ENCODE peak calls at places on chromosome 9, in four cellular contexts. One of them, this sample, is unnamed.

GRCh38 chr9:137575382-137575724 is 3.4 kb downstream of the DPH7 start:
- DNase-seq in WERI-Rb-1: no peak
- DNase-seq in stimulated activated CD4-positive, alpha-beta T cell treated with anti-CD3 and anti-CD28 coated beads, Interleukin-2, amount 100 ng/mL, for 24 hours: no peak
- DNase-seq in stimulated activated naive B cell treated with anti-CD40 and anti-IgM and Interleukin-4, amounts not matched to agents 10 μg/mL and 1 μg/mL and 100 μg/mL, for 72 hours: no peak
- DNase-seq in this sample: no peak

GRCh38 chr9:82613516-82613915 is 449.4 kb downstream of the RASEF start:
- DNase-seq in WERI-Rb-1: no peak
- DNase-seq in stimulated activated naive B cell treated with anti-CD40 and anti-IgM and Interleukin-4, amounts not matched to agents 10 μg/mL and 1 μg/mL and 100 μg/mL, for 72 hours: no peak
- DNase-seq in stimulated activated CD4-positive, alpha-beta T cell treated with anti-CD3 and anti-CD28 coated beads, Interleukin-2, amount 100 ng/mL, for 24 hours: no peak
- DNase-seq in this sample: no peak

GRCh38 chr9:33354651-33355211 is 47.6 kb downstream of the AQP7 start:
- DNase-seq in WERI-Rb-1: no peak
- DNase-seq in stimulated activated naive B cell treated with anti-CD40 and anti-IgM and Interleukin-4, amounts not matched to agents 10 μg/mL and 1 μg/mL and 100 μg/mL, for 72 hours: no peak
- DNase-seq in stimulated activated CD4-positive, alpha-beta T cell treated with anti-CD3 and anti-CD28 coated beads, Interleukin-2, amount 100 ng/mL, for 24 hours: no peak
- DNase-seq in this sample: no peak

GRCh38 chr9:19148170-19148569 is 20.9 kb upstream of the PLIN2 start:
- DNase-seq in stimulated activated naive B cell treated with anti-CD40 and anti-IgM and Interleukin-4, amounts not matched to agents 10 μg/mL and 1 μg/mL and 100 μg/mL, for 72 hours: no peak
- DNase-seq in WERI-Rb-1: no peak
- DNase-seq in stimulated activated CD4-positive, alpha-beta T cell treated with anti-CD3 and anti-CD28 coated beads, Interleukin-2, amount 100 ng/mL, for 24 hours: no peak
- DNase-seq in this sample: no peak

GRCh38 chr9:136713555-136713949 is 1.2 kb downstream of the DIPK1B start:
- DNase-seq in WERI-Rb-1: no peak
- DNase-seq in stimulated activated naive B cell treated with anti-CD40 and anti-IgM and Interleukin-4, amounts not matched to agents 10 μg/mL and 1 μg/mL and 100 μg/mL, for 72 hours: no peak
- DNase-seq in stimulated activated CD4-positive, alpha-beta T cell treated with anti-CD3 and anti-CD28 coated beads, Interleukin-2, amount 100 ng/mL, for 24 hours: no peak
- DNase-seq in this sample: no peak

GRCh38 chr9:123996731-123997421 is 14.7 kb upstream of the LHX2 start:
- DNase-seq in stimulated activated naive B cell treated with anti-CD40 and anti-IgM and Interleukin-4, amounts not matched to agents 10 μg/mL and 1 μg/mL and 100 μg/mL, for 72 hours: peak; percentile 70
- DNase-seq in stimulated activated CD4-positive, alpha-beta T cell treated with anti-CD3 and anti-CD28 coated beads, Interleukin-2, amount 100 ng/mL, for 24 hours: peak; percentile 56
- DNase-seq in WERI-Rb-1: no peak
- DNase-seq in this sample: peak; percentile 56

GRCh38 chr9:75086443-75087278 is 1.3 kb downstream of the NMRK1 start:
- DNase-seq in stimulated activated CD4-positive, alpha-beta T cell treated with anti-CD3 and anti-CD28 coated beads, Interleukin-2, amount 100 ng/mL, for 24 hours: peak; percentile 32
- DNase-seq in stimulated activated naive B cell treated with anti-CD40 and anti-IgM and Interleukin-4, amounts not matched to agents 10 μg/mL and 1 μg/mL and 100 μg/mL, for 72 hours: no peak
- DNase-seq in WERI-Rb-1: no peak
- DNase-seq in this sample: peak; percentile 18

GRCh38 chr9:88006511-88007290 is 32.4 kb upstream of the CDK20 start:
- DNase-seq in stimulated activated CD4-positive, alpha-beta T cell treated with anti-CD3 and anti-CD28 coated beads, Interleukin-2, amount 100 ng/mL, for 24 hours: no peak
- DNase-seq in stimulated activated naive B cell treated with anti-CD40 and anti-IgM and Interleukin-4, amounts not matched to agents 10 μg/mL and 1 μg/mL and 100 μg/mL, for 72 hours: no peak
- DNase-seq in WERI-Rb-1: no peak
- DNase-seq in this sample: no peak

GRCh38 chr9:133031496-133031911 is 707 bp downstream of the GTF3C5 start:
- DNase-seq in stimulated activated naive B cell treated with anti-CD40 and anti-IgM and Interleukin-4, amounts not matched to agents 10 μg/mL and 1 μg/mL and 100 μg/mL, for 72 hours: no peak
- DNase-seq in WERI-Rb-1: no peak
- DNase-seq in stimulated activated CD4-positive, alpha-beta T cell treated with anti-CD3 and anti-CD28 coated beads, Interleukin-2, amount 100 ng/mL, for 24 hours: no peak
- DNase-seq in this sample: peak; percentile 16

GRCh38 chr9:12874395-12874794 is 99.6 kb downstream of the LURAP1L start:
- DNase-seq in stimulated activated naive B cell treated with anti-CD40 and anti-IgM and Interleukin-4, amounts not matched to agents 10 μg/mL and 1 μg/mL and 100 μg/mL, for 72 hours: no peak
- DNase-seq in stimulated activated CD4-positive, alpha-beta T cell treated with anti-CD3 and anti-CD28 coated beads, Interleukin-2, amount 100 ng/mL, for 24 hours: no peak
- DNase-seq in WERI-Rb-1: no peak
- DNase-seq in this sample: no peak

GRCh38 chr9:132187006-132187760 is 25.3 kb downstream of the NTNG2 start:
- DNase-seq in stimulated activated naive B cell treated with anti-CD40 and anti-IgM and Interleukin-4, amounts not matched to agents 10 μg/mL and 1 μg/mL and 100 μg/mL, for 72 hours: no peak
- DNase-seq in stimulated activated CD4-positive, alpha-beta T cell treated with anti-CD3 and anti-CD28 coated beads, Interleukin-2, amount 100 ng/mL, for 24 hours: no peak
- DNase-seq in WERI-Rb-1: no peak
- DNase-seq in this sample: no peak

GRCh38 chr9:98807070-98807810 is at the start of gene GALNT12:
- DNase-seq in WERI-Rb-1: peak; percentile 71
- DNase-seq in stimulated activated naive B cell treated with anti-CD40 and anti-IgM and Interleukin-4, amounts not matched to agents 10 μg/mL and 1 μg/mL and 100 μg/mL, for 72 hours: peak; percentile 21
- DNase-seq in stimulated activated CD4-positive, alpha-beta T cell treated with anti-CD3 and anti-CD28 coated beads, Interleukin-2, amount 100 ng/mL, for 24 hours: peak; percentile 54
- DNase-seq in this sample: peak; percentile 63

GRCh38 chr9:89732295-89732951 is 127.6 kb downstream of the GADD45G start:
- DNase-seq in stimulated activated CD4-positive, alpha-beta T cell treated with anti-CD3 and anti-CD28 coated beads, Interleukin-2, amount 100 ng/mL, for 24 hours: no peak
- DNase-seq in stimulated activated naive B cell treated with anti-CD40 and anti-IgM and Interleukin-4, amounts not matched to agents 10 μg/mL and 1 μg/mL and 100 μg/mL, for 72 hours: no peak
- DNase-seq in WERI-Rb-1: no peak
- DNase-seq in this sample: no peak

GRCh38 chr9:124054671-124055212 is 43.2 kb downstream of the LHX2 start:
- DNase-seq in stimulated activated naive B cell treated with anti-CD40 and anti-IgM and Interleukin-4, amounts not matched to agents 10 μg/mL and 1 μg/mL and 100 μg/mL, for 72 hours: peak; percentile 36
- DNase-seq in WERI-Rb-1: no peak
- DNase-seq in stimulated activated CD4-positive, alpha-beta T cell treated with anti-CD3 and anti-CD28 coated beads, Interleukin-2, amount 100 ng/mL, for 24 hours: no peak
- DNase-seq in this sample: peak; percentile 76

GRCh38 chr9:114363424-114363823 is 24.4 kb downstream of the AKNA start:
- DNase-seq in WERI-Rb-1: no peak
- DNase-seq in stimulated activated naive B cell treated with anti-CD40 and anti-IgM and Interleukin-4, amounts not matched to agents 10 μg/mL and 1 μg/mL and 100 μg/mL, for 72 hours: no peak
- DNase-seq in stimulated activated CD4-positive, alpha-beta T cell treated with anti-CD3 and anti-CD28 coated beads, Interleukin-2, amount 100 ng/mL, for 24 hours: no peak
- DNase-seq in this sample: no peak

GRCh38 chr9:111851536-111851935 is 45.1 kb upstream of the UGCG start:
- DNase-seq in stimulated activated naive B cell treated with anti-CD40 and anti-IgM and Interleukin-4, amounts not matched to agents 10 μg/mL and 1 μg/mL and 100 μg/mL, for 72 hours: no peak
- DNase-seq in stimulated activated CD4-positive, alpha-beta T cell treated with anti-CD3 and anti-CD28 coated beads, Interleukin-2, amount 100 ng/mL, for 24 hours: no peak
- DNase-seq in WERI-Rb-1: peak; percentile 34
- DNase-seq in this sample: no peak

GRCh38 chr9:32584784-32585183 is 11.8 kb upstream of the NDUFB6 start:
- DNase-seq in WERI-Rb-1: no peak
- DNase-seq in stimulated activated CD4-positive, alpha-beta T cell treated with anti-CD3 and anti-CD28 coated beads, Interleukin-2, amount 100 ng/mL, for 24 hours: no peak
- DNase-seq in stimulated activated naive B cell treated with anti-CD40 and anti-IgM and Interleukin-4, amounts not matched to agents 10 μg/mL and 1 μg/mL and 100 μg/mL, for 72 hours: no peak
- DNase-seq in this sample: no peak

GRCh38 chr9:137797206-137798120 is 80.1 kb upstream of the CACNA1B start:
- DNase-seq in WERI-Rb-1: peak; percentile 55
- DNase-seq in stimulated activated naive B cell treated with anti-CD40 and anti-IgM and Interleukin-4, amounts not matched to agents 10 μg/mL and 1 μg/mL and 100 μg/mL, for 72 hours: no peak
- DNase-seq in stimulated activated CD4-positive, alpha-beta T cell treated with anti-CD3 and anti-CD28 coated beads, Interleukin-2, amount 100 ng/mL, for 24 hours: no peak
- DNase-seq in this sample: no peak

GRCh38 chr9:35051069-35051967 is 21.1 kb downstream of the VCP start:
- DNase-seq in stimulated activated CD4-positive, alpha-beta T cell treated with anti-CD3 and anti-CD28 coated beads, Interleukin-2, amount 100 ng/mL, for 24 hours: peak; percentile 66
- DNase-seq in stimulated activated naive B cell treated with anti-CD40 and anti-IgM and Interleukin-4, amounts not matched to agents 10 μg/mL and 1 μg/mL and 100 μg/mL, for 72 hours: no peak
- DNase-seq in WERI-Rb-1: peak; percentile 73
- DNase-seq in this sample: peak; percentile 61

GRCh38 chr9:106060885-106061284 is 366.5 kb downstream of the TMEM38B start:
- DNase-seq in WERI-Rb-1: no peak
- DNase-seq in stimulated activated CD4-positive, alpha-beta T cell treated with anti-CD3 and anti-CD28 coated beads, Interleukin-2, amount 100 ng/mL, for 24 hours: no peak
- DNase-seq in stimulated activated naive B cell treated with anti-CD40 and anti-IgM and Interleukin-4, amounts not matched to agents 10 μg/mL and 1 μg/mL and 100 μg/mL, for 72 hours: no peak
- DNase-seq in this sample: no peak

GRCh38 chr9:130020618-130021017 is 22.4 kb downstream of the FNBP1 start:
- DNase-seq in stimulated activated naive B cell treated with anti-CD40 and anti-IgM and Interleukin-4, amounts not matched to agents 10 μg/mL and 1 μg/mL and 100 μg/mL, for 72 hours: no peak
- DNase-seq in WERI-Rb-1: no peak
- DNase-seq in stimulated activated CD4-positive, alpha-beta T cell treated with anti-CD3 and anti-CD28 coated beads, Interleukin-2, amount 100 ng/mL, for 24 hours: no peak
- DNase-seq in this sample: no peak

GRCh38 chr9:13857521-13857920 is 456.4 kb downstream of the NFIB start:
- DNase-seq in stimulated activated naive B cell treated with anti-CD40 and anti-IgM and Interleukin-4, amounts not matched to agents 10 μg/mL and 1 μg/mL and 100 μg/mL, for 72 hours: no peak
- DNase-seq in WERI-Rb-1: no peak
- DNase-seq in stimulated activated CD4-positive, alpha-beta T cell treated with anti-CD3 and anti-CD28 coated beads, Interleukin-2, amount 100 ng/mL, for 24 hours: no peak
- DNase-seq in this sample: no peak

GRCh38 chr9:77785341-77785740 is 137.2 kb upstream of the GNA14 start:
- DNase-seq in stimulated activated naive B cell treated with anti-CD40 and anti-IgM and Interleukin-4, amounts not matched to agents 10 μg/mL and 1 μg/mL and 100 μg/mL, for 72 hours: no peak
- DNase-seq in WERI-Rb-1: no peak
- DNase-seq in stimulated activated CD4-positive, alpha-beta T cell treated with anti-CD3 and anti-CD28 coated beads, Interleukin-2, amount 100 ng/mL, for 24 hours: no peak
- DNase-seq in this sample: no peak

GRCh38 chr9:124815601-124816000 is 37.7 kb upstream of the WDR38 start:
- DNase-seq in stimulated activated naive B cell treated with anti-CD40 and anti-IgM and Interleukin-4, amounts not matched to agents 10 μg/mL and 1 μg/mL and 100 μg/mL, for 72 hours: no peak
- DNase-seq in WERI-Rb-1: no peak
- DNase-seq in stimulated activated CD4-positive, alpha-beta T cell treated with anti-CD3 and anti-CD28 coated beads, Interleukin-2, amount 100 ng/mL, for 24 hours: no peak
- DNase-seq in this sample: no peak

GRCh38 chr9:104903609-104904008 is 24.3 kb downstream of the ABCA1 start:
- DNase-seq in stimulated activated CD4-positive, alpha-beta T cell treated with anti-CD3 and anti-CD28 coated beads, Interleukin-2, amount 100 ng/mL, for 24 hours: no peak
- DNase-seq in stimulated activated naive B cell treated with anti-CD40 and anti-IgM and Interleukin-4, amounts not matched to agents 10 μg/mL and 1 μg/mL and 100 μg/mL, for 72 hours: no peak
- DNase-seq in WERI-Rb-1: no peak
- DNase-seq in this sample: no peak

GRCh38 chr9:130500340-130500771 is 55.6 kb downstream of the ASS1 start:
- DNase-seq in WERI-Rb-1: no peak
- DNase-seq in stimulated activated naive B cell treated with anti-CD40 and anti-IgM and Interleukin-4, amounts not matched to agents 10 μg/mL and 1 μg/mL and 100 μg/mL, for 72 hours: no peak
- DNase-seq in stimulated activated CD4-positive, alpha-beta T cell treated with anti-CD3 and anti-CD28 coated beads, Interleukin-2, amount 100 ng/mL, for 24 hours: no peak
- DNase-seq in this sample: no peak

GRCh38 chr9:125687464-125687863 is 19.5 kb downstream of the MAPKAP1 start:
- DNase-seq in WERI-Rb-1: no peak
- DNase-seq in stimulated activated naive B cell treated with anti-CD40 and anti-IgM and Interleukin-4, amounts not matched to agents 10 μg/mL and 1 μg/mL and 100 μg/mL, for 72 hours: no peak
- DNase-seq in stimulated activated CD4-positive, alpha-beta T cell treated with anti-CD3 and anti-CD28 coated beads, Interleukin-2, amount 100 ng/mL, for 24 hours: no peak
- DNase-seq in this sample: no peak

GRCh38 chr9:107154291-107154690 is 128.8 kb upstream of the RAD23B start:
- DNase-seq in stimulated activated CD4-positive, alpha-beta T cell treated with anti-CD3 and anti-CD28 coated beads, Interleukin-2, amount 100 ng/mL, for 24 hours: no peak
- DNase-seq in stimulated activated naive B cell treated with anti-CD40 and anti-IgM and Interleukin-4, amounts not matched to agents 10 μg/mL and 1 μg/mL and 100 μg/mL, for 72 hours: no peak
- DNase-seq in WERI-Rb-1: no peak
- DNase-seq in this sample: no peak